ENCODE peak calls at places on chromosomes 6 and 20, in nine cellular contexts. X is H1, D is stomach, B is tibial nerve, N is H54, G is uterus, P is body of pancreas, T is A549, R is K562. O is an unnamed sample.

GRCh38 chr6:140020207-140020791 is 645.9 kb upstream of the CITED2 start:
- DNase-seq in X (no peak), D (no peak), B (no peak), N (no peak), G (no peak), P (no peak), T (no peak), R (no peak), O (peak)

GRCh38 chr6:12331951-12332749 is 42.0 kb downstream of the EDN1 start:
- DNase-seq in X (no peak), D (peak), B (no peak), N (no peak), G (no peak), P (peak), T (peak), R (no peak), O (no peak)

GRCh38 chr6:113162739-113163138 is 694.4 kb upstream of the MARCKS start:
- DNase-seq in X (no peak), D (no peak), B (no peak), N (no peak), G (no peak), P (no peak), T (no peak), R (no peak), O (no peak)

GRCh38 chr6:156727715-156728385 is 49.3 kb upstream of the ARID1B start:
- DNase-seq in X (no peak), D (no peak), B (no peak), N (no peak), G (no peak), P (no peak), T (no peak), R (peak), O (no peak)

GRCh38 chr20:17499041-17499440 is 32.1 kb downstream of the BFSP1 start:
- DNase-seq in X (no peak), D (no peak), B (no peak), N (no peak), G (no peak), P (no peak), T (no peak), R (no peak), O (no peak)

GRCh38 chr6:147888374-147888773 is 379.9 kb downstream of the SAMD5 start:
- DNase-seq in X (no peak), D (no peak), B (no peak), N (no peak), G (no peak), P (no peak), T (no peak), R (no peak), O (no peak)

GRCh38 chr20:19981091-19981490 is 36.1 kb upstream of the NAA20 start:
- DNase-seq in X (no peak), D (no peak), B (no peak), N (peak), G (no peak), P (no peak), T (peak), R (no peak), O (no peak)

GRCh38 chr6:4804095-4804494 is 27.9 kb downstream of the CDYL start:
- DNase-seq in X (no peak), D (no peak), B (no peak), N (peak), G (no peak), P (no peak), T (peak), R (peak), O (peak)

GRCh38 chr6:97215157-97215769 is 67.8 kb downstream of the MMS22L start:
- DNase-seq in X (peak), D (no peak), B (peak), N (peak), G (no peak), P (no peak), T (peak), R (peak), O (peak)

DNA sequence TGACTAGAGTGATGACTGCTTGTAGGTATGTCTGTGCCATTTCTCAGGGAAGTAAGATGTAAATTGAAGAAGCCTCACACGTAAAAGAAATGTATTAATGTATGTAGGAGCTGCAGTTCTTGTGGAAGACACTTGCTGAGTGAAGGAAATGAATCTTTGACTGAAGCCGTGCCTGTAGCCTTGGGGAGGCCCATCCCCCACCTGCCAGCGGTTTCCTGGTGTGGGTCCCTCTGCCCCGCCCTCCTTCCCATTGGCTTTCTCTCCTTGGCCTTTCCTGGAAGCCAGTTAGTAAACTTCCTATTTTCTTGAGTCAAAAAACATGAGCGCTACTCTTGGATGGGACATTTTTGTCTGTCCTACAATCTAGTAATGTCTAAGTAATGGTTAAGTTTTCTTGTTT is 16.6 kb downstream of the IRF4 start:
- DNase-seq in X (no peak), D (no peak), B (no peak), N (no peak), G (no peak), P (no peak), T (no peak), R (no peak), O (no peak)
- TF ChIP-seq POLR2A in X (no peak), D (no peak), B (no peak), N (no peak), G (no peak), P (no peak), T (no peak), R (no peak), O (no peak)

GRCh38 chr6:43629104-43629504 is at the start of gene GTPBP2:
- DNase-seq in X (peak), D (peak), B (peak), N (peak), G (peak), P (peak), T (peak), R (peak), O (peak)
- TF ChIP-seq POLR2A in X (no peak), D (no peak), B (no peak), N (no peak), G (peak), P (no peak), T (no peak), R (no peak), O (no peak)

DNA sequence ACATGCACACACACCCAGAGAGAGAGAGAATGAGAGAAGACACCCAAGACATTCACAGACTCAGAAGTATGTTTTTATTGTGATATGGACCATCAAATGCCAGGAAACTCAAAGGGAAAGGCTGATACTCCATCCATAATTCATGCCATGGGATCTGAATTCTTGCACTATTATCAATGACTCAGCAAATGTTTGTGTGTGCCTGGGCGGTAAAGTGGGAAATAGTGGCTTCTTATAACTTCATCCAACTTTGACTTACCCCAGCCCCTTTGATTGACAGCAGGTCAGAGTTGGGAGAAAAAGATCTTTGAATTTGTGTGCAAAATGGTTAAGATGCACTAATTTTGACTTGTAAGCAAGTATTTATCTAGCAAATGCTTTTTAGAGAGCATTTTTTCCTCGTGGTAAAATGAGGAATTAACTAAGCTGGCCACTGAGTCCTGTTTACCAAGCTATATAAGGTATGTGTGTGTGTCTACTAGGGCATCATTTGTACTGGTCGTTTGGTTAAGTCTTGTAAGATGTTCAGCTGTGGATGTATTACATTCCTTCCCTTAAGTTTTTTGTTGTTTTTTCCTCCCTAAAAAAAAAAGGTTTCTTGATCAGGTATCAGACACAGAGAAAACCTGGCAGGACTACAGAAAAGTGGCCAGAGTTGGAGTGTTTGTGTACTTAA is 3.1 kb upstream of the CCN2 start:
- DNase-seq in X (no peak), D (no peak), B (no peak), N (no peak), G (no peak), P (no peak), T (no peak), R (no peak), O (no peak)
- TF ChIP-seq POLR2A in X (no peak), D (no peak), B (no peak), N (no peak), G (no peak), P (no peak), T (no peak), R (no peak), O (no peak)

GRCh38 chr6:121652726-121653623 is 217.5 kb downstream of the GJA1 start:
- DNase-seq in X (no peak), D (no peak), B (peak), N (no peak), G (peak), P (no peak), T (peak), R (no peak), O (no peak)
- TF ChIP-seq POLR2A in X (no peak), D (no peak), B (no peak), N (no peak), G (no peak), P (no peak), T (no peak), R (no peak), O (no peak)